ENCODE peak calls at places on chromosomes 4 and X, in four cellular contexts. Y is GM12878, B is HepG2, A is H1. N is an unnamed sample. For H3K4me1, the result is how much of the 10 kb centered on the place peaks cover.

GRCh38 chrX:151776113-151776790 is 41.7 kb downstream of the CNGA2 start:
- DNase-seq in Y (no peak), B (no peak), A (no peak), N (no peak)

GRCh38 chr4:114250439-114250891 is 271.0 kb upstream of the ARSJ start:
- DNase-seq in Y (no peak), B (no peak), A (no peak), N (no peak)

GRCh38 chr4:152500798-152501434 is 35.0 kb downstream of the FBXW7 start:
- DNase-seq in Y (peak), B (peak), A (no peak), N (peak)

GRCh38 chr4:183971938-183972490 is 66.9 kb downstream of the STOX2 start:
- DNase-seq in Y (no peak), B (no peak), A (no peak), N (no peak)

GRCh38 chrX:47796433-47796906 is 40.2 kb upstream of the ZNF81 start:
- DNase-seq in Y (no peak), B (no peak), A (no peak), N (no peak)

GRCh38 chrX:53265771-53266170 is 15.6 kb downstream of the IQSEC2 start:
- DNase-seq in Y (no peak), B (no peak), A (no peak), N (no peak)

GRCh38 chr4:110680217-110680616 is 57.3 kb upstream of the PITX2 start:
- DNase-seq in Y (no peak), B (no peak), A (no peak), N (no peak)

GRCh38 chr4:143587703-143588102 is 74.2 kb downstream of the SMARCA5 start:
- DNase-seq in Y (no peak), B (no peak), A (no peak), N (peak)

GRCh38 chr4:114791976-114792375 is 193.4 kb downstream of the UGT8 start:
- DNase-seq in Y (no peak), B (no peak), A (no peak), N (no peak)

GRCh38 chr4:123168812-123169211 is 227.8 kb upstream of the SPRY1 start:
- DNase-seq in Y (no peak), B (no peak), A (no peak), N (no peak)

GRCh38 chr4:156188596-156188995 is 234.9 kb upstream of the CTSO start:
- DNase-seq in Y (no peak), B (no peak), A (no peak), N (no peak)

GRCh38 chr4:48483006-48483776 is at the start of gene SLC10A4:
- DNase-seq in Y (no peak), B (no peak), A (peak), N (no peak)

GRCh38 chr4:4610672-4611071 is 68.8 kb upstream of the STX18 start:
- DNase-seq in Y (no peak), B (no peak), A (no peak), N (no peak)

GRCh38 chr4:7226993-7227392 is 34.7 kb downstream of the SORCS2 start:
- DNase-seq in Y (no peak), B (no peak), A (no peak), N (no peak)

GRCh38 chr4:119284876-119285611 is 36.9 kb downstream of the FABP2 start:
- DNase-seq in Y (no peak), B (no peak), A (no peak), N (no peak)

GRCh38 chr4:121256346-121256745 is 92.2 kb upstream of the TNIP3 start:
- DNase-seq in Y (peak), B (no peak), A (no peak), N (peak)

GRCh38 chr4:67674098-67674497 is 26.9 kb downstream of the UBA6 start:
- DNase-seq in Y (no peak), B (peak), A (no peak), N (no peak)

GRCh38 chrX:12115377-12115776 is 22.9 kb upstream of the FRMPD4 start:
- DNase-seq in Y (no peak), B (no peak), A (peak), N (no peak)

GRCh38 chrX:17496407-17496806 is 121.4 kb downstream of the NHS start:
- DNase-seq in Y (no peak), B (no peak), A (no peak), N (no peak)

GRCh38 chr4:74772106-74772505 is 22.2 kb downstream of the BTC start:
- DNase-seq in Y (no peak), B (no peak), A (no peak), N (no peak)

GRCh38 chr4:93829531-93830089 is 1.1 kb downstream of the ATOH1 start:
- DNase-seq in Y (no peak), B (no peak), A (peak), N (no peak)

GRCh38 chr4:164935363-164935762 is 42.1 kb downstream of the TRIM61 start:
- DNase-seq in Y (peak), B (peak), A (peak), N (peak)

GRCh38 chrX:19964017-19964710 is 26.7 kb downstream of the BCLAF3 start:
- DNase-seq in Y (no peak), B (no peak), A (no peak), N (no peak)

GRCh38 chrX:26032141-26032917 is 105.8 kb upstream of the MAGEB18 start:
- DNase-seq in Y (no peak), B (no peak), A (no peak), N (no peak)

GRCh38 chrX:22194207-22194606 is 78.5 kb upstream of the CBLL2 start:
- DNase-seq in Y (no peak), B (no peak), A (no peak), N (no peak)

GRCh38 chr4:23728393-23728792 is 161.5 kb downstream of the PPARGC1A start:
- DNase-seq in Y (no peak), B (no peak), A (no peak), N (no peak)

GRCh38 chr4:153759407-153760226 is at the start of gene RNF175:
- DNase-seq in Y (no peak), B (no peak), A (peak), N (no peak)

GRCh38 chr4:6573986-6574746 is 823 bp upstream of the MAN2B2 start:
- DNase-seq in Y (no peak), B (no peak), A (no peak), N (no peak)

GRCh38 chr4:16772366-16772850 is 126.0 kb downstream of the LDB2 start:
- DNase-seq in Y (no peak), B (no peak), A (no peak), N (no peak)

GRCh38 chr4:22369901-22370562 is 145.8 kb downstream of the ADGRA3 start:
- DNase-seq in Y (no peak), B (no peak), A (no peak), N (no peak)

GRCh38 chrX:148466292-148466691 is 34.1 kb upstream of the AFF2 start:
- DNase-seq in Y (no peak), B (no peak), A (no peak), N (no peak)

GRCh38 chr4:81756973-81757372 is 285.3 kb upstream of the RASGEF1B start:
- DNase-seq in Y (peak), B (no peak), A (no peak), N (no peak)

GRCh38 chr4:3807861-3808521 is 41.8 kb downstream of the ADRA2C start:
- DNase-seq in Y (no peak), B (no peak), A (no peak), N (no peak)

GRCh38 chr4:38210396-38211114 is 250.4 kb downstream of the PTTG2 start:
- DNase-seq in Y (no peak), B (no peak), A (no peak), N (no peak)

GRCh38 chr4:108683479-108683878 is 33.1 kb downstream of the OSTC start:
- DNase-seq in Y (no peak), B (peak), A (no peak), N (peak)
- TF ChIP-seq CTCF in Y (peak), B (peak), A (no peak), N (peak)

DNA sequence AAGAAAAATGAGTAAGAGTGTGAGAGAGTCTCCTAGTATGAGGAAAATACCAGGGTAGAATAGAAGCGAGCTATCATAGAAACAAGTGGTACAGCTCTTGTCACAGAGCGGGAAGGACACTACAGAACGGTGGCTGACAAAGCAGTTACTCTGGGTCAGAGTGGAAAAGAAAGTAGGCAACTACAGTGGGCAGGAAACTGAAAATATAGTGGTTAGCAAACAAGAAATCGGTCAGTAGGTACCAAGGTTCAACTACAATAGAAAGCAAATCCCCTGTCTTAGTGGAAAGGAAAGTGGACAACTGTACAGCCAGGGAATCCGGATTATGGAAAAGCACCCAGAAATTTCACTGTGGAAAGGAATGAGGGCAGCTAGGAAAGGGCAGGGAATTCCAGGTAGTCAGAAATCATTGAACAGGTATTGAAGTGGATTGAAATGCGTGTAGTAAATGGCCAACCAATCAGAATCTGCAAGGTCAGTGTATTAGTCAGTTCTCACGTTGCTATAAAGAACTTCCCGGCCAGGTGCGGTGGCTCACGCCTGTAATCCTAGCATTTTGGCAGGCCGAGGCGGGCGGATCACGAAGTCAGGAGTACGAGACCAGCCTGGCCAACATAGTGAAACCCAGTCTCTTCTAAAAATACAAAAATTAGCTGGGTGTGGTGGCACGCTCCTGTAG is 219.6 kb upstream of the DIAPH2 start:
- DNase-seq in Y (no peak), B (peak), A (no peak), N (no peak)
- TF ChIP-seq JUND in Y (no peak), B (no peak), A (no peak), N (no peak)

GRCh38 chr4:790466-790820 is 35.5 kb downstream of the CPLX1 start:
- DNase-seq in Y (no peak), B (no peak), A (no peak), N (no peak)

GRCh38 chr4:793109-793861 is 32.6 kb downstream of the CPLX1 start:
- DNase-seq in Y (no peak), B (no peak), A (no peak), N (no peak)

GRCh38 chr4:791201-791865 is 34.6 kb downstream of the CPLX1 start:
- DNase-seq in Y (no peak), B (no peak), A (no peak), N (no peak)

GRCh38 chr4:792729-793108 is 33.2 kb downstream of the CPLX1 start:
- DNase-seq in Y (no peak), B (no peak), A (no peak), N (no peak)

DNA sequence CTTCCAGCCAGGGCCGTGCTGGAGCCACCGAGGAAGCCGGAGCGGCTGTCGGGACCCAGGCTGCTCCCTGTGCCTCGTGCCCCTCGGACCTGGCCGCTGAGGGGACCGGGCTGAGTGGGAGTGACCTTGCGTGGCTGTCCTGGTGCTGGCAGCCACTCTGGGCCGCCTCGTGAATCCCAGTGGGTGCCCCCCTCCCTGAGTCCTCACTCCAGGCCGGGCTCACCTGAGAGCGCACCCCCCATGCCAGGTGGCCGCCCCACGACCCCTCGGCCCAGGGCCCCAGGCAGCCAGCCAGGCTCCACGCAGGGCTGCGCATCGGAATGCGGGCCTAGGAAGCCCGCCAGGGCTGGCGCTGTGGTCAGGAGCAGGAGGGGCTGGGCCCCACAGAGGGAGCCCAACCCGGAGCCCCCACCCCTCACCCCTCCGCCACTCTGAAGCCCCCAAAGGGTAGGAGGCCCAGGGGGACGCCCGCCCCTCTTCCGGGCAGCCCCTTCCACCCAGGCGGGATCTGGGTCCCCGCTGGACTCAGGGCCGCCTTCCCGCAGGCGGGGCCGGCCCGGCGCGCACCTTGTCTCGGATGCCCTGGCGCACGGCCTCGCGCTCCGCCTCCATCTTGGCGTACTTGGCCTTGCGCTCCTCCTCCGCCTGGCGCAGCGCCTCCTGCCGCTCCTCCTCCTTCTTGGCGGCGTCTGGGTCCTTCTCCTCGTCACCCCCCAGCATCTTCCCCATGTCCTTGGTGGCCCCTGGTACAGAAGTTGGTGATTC is 33.9 kb downstream of the CPLX1 start:
- DNase-seq in Y (no peak), B (no peak), A (no peak), N (no peak)
- H3K4me1 ChIP-seq in Y (under half), B (under half), A (under half), N (under half)

GRCh38 chr4:139555073-139555704 is 830 bp downstream of the SETD7 start:
- DNase-seq in Y (no peak), B (no peak), A (peak), N (peak)

GRCh38 chr4:139556735-139557505 is 901 bp upstream of the SETD7 start:
- DNase-seq in Y (no peak), B (no peak), A (peak), N (no peak)

GRCh38 chr4:139555705-139556070 is 331 bp downstream of the SETD7 start:
- DNase-seq in Y (no peak), B (no peak), A (no peak), N (no peak)

GRCh38 chr4:139557506-139558110 is 1.6 kb upstream of the SETD7 start:
- DNase-seq in Y (no peak), B (no peak), A (no peak), N (no peak)

GRCh38 chr4:139556071-139556734 is at the start of gene SETD7:
- DNase-seq in Y (no peak), B (no peak), A (peak), N (peak)
- TF ChIP-seq CTCF in Y (no peak), B (no peak), A (no peak), N (no peak)

DNA sequence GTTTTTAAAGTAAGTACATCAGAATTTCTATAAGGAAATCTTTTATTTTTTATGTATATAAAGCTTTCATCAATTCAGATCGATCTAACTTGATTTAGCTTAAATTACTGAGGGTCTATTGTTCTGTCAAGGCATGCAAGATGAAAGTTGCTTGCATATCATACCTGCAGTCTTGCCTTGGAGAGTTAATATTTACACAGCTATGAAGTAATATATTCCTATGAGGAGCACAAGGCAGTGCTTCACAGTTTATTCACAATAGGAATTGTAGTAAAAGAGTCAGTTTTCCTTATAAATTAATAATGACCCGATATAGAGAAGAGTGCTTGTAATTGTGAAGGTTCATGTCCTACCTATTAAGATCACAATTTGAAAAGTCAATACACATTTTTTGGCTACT is 38.6 kb downstream of the REELD1 start:
- DNase-seq in Y (no peak), B (peak), A (no peak), N (no peak)
- TF ChIP-seq JUND in Y (no peak), B (no peak), A (no peak), N (no peak)

GRCh38 chr4:33878710-33879109 is 2365.6 kb downstream of the ARAP2 start:
- DNase-seq in Y (no peak), B (no peak), A (no peak), N (no peak)
- H3K4me1 ChIP-seq in Y (under half), B (under half), A (under half), N (under half)

GRCh38 chr4:57303012-57303751 is 193.0 kb upstream of the IGFBP7 start:
- DNase-seq in Y (no peak), B (no peak), A (no peak), N (no peak)
- TF ChIP-seq CTCF in Y (no peak), B (no peak), A (no peak), N (no peak)

DNA sequence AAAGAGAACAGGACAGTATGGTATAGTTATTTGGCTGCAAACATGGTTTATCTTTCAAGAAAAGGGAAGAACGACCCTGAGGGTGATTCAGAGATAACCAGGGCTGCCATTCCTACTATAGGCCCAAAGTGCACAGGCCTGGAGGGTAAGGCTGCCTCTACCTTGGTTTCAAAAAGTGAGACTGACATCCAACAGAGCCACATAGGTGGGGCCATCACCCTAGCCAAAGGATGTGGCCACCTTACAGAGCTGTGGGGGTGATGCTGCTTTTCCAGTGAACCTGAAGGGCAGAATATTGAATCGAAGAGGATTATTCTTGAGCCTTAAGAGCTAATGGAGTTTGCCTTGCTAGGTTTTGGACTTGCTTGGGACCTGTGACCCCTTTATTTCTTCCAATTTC is 15.7 kb downstream of the SH2D1A start:
- DNase-seq in Y (no peak), B (no peak), A (no peak), N (no peak)
- TF ChIP-seq JUND in Y (no peak), B (no peak), A (no peak), N (no peak)

N was measured in HCT116.